ENCODE peak calls at places on chromosome 17, in four cellular contexts. G, N, A and M are unnamed samples.

GRCh38 chr17:75516255-75516618 is at the start of gene TSEN54:
- DNase-seq in G (peak), A (peak), N (peak), M (peak)

GRCh38 chr17:27559996-27560481 is 70.9 kb upstream of the LGALS9 start:
- DNase-seq in N (no peak), G (no peak), A (peak), M (peak)

GRCh38 chr17:2043785-2044184 is 2.0 kb downstream of the OVCA2 start:
- DNase-seq in N (no peak), A (no peak), G (no peak), M (no peak)

GRCh38 chr17:48486557-48486956 is 44.3 kb downstream of the HOXB1 start:
- DNase-seq in A (peak), G (no peak), N (no peak), M (no peak)

GRCh38 chr17:65483438-65483837 is 78.0 kb downstream of the AXIN2 start:
- DNase-seq in G (no peak), A (no peak), N (no peak), M (no peak)

GRCh38 chr17:1577657-1578428 is 15.3 kb upstream of the PITPNA start:
- DNase-seq in A (no peak), N (no peak), G (no peak), M (no peak)

GRCh38 chr17:53822764-53823163 is at the start of gene KIF2B:
- DNase-seq in N (no peak), G (no peak), A (no peak), M (no peak)

GRCh38 chr17:60896996-60897395 is 219.3 kb downstream of the BCAS3 start:
- DNase-seq in A (no peak), N (no peak), G (no peak), M (no peak)

GRCh38 chr17:18182978-18183333 is 672 bp upstream of the ALKBH5 start:
- DNase-seq in N (peak), G (peak), A (peak), M (peak)

GRCh38 chr17:30600830-30601494 is 123.8 kb downstream of the GOSR1 start:
- DNase-seq in A (peak), N (peak), G (no peak), M (peak)

GRCh38 chr17:41864837-41865595 is at the start of gene KLHL11:
- DNase-seq in N (peak), G (peak), A (peak), M (peak)

GRCh38 chr17:16439303-16439791 is 24.0 kb downstream of the TRPV2 start:
- DNase-seq in A (peak), N (no peak), G (no peak), M (no peak)

GRCh38 chr17:61395409-61395982 is 4.1 kb upstream of the TBX2 start:
- DNase-seq in A (no peak), G (no peak), N (no peak), M (no peak)

GRCh38 chr17:34703533-34703932 is 124.2 kb downstream of the TMEM132E start:
- DNase-seq in A (peak), N (peak), G (no peak), M (peak)

GRCh38 chr17:8128125-8128784 is 4.3 kb upstream of the HES7 start:
- DNase-seq in G (no peak), A (no peak), N (no peak), M (no peak)

GRCh38 chr17:44004077-44004760 is at the start of gene NAGS:
- DNase-seq in G (no peak), A (peak), N (peak), M (no peak)

GRCh38 chr17:76588182-76588581 is 2.5 kb upstream of the ST6GALNAC2 start:
- DNase-seq in N (no peak), A (no peak), G (no peak), M (no peak)

GRCh38 chr17:2400474-2400866 is 390 bp downstream of the MNT start:
- DNase-seq in G (peak), A (peak), N (no peak), M (peak)

GRCh38 chr17:55432358-55433028 is 10.9 kb upstream of the MMD start:
- DNase-seq in A (no peak), N (no peak), G (no peak), M (no peak)

GRCh38 chr17:47605006-47605405 is 44.7 kb upstream of the KPNB1 start:
- DNase-seq in G (no peak), A (no peak), N (no peak), M (no peak)

GRCh38 chr17:30332057-30332542 is 1.8 kb downstream of the TMIGD1 start:
- DNase-seq in G (peak), A (no peak), N (no peak), M (no peak)

GRCh38 chr17:34623856-34624766 is 44.7 kb downstream of the TMEM132E start:
- DNase-seq in N (peak), A (no peak), G (no peak), M (no peak)

GRCh38 chr17:36547776-36548175 is 3.1 kb downstream of the GGNBP2 start:
- DNase-seq in G (no peak), A (no peak), N (no peak), M (no peak)

GRCh38 chr17:57945999-57946797 is 9.0 kb downstream of the CUEDC1 start:
- DNase-seq in G (no peak), A (no peak), N (no peak), M (no peak)

GRCh38 chr17:50397919-50398285 is 579 bp upstream of the LRRC59 start:
- DNase-seq in G (no peak), N (peak), A (no peak), M (no peak)

GRCh38 chr17:4623249-4623648 is 18.2 kb downstream of the ALOX15 start:
- DNase-seq in G (no peak), A (no peak), N (no peak), M (no peak)

GRCh38 chr17:11855306-11855705 is 142.0 kb downstream of the ZNF18 start:
- DNase-seq in A (no peak), G (no peak), N (no peak), M (no peak)

GRCh38 chr17:81568416-81568815 is 16.3 kb upstream of the FAAP100 start:
- DNase-seq in G (no peak), N (no peak), A (no peak), M (no peak)

GRCh38 chr17:72120878-72121163 is at the start of gene SOX9:
- DNase-seq in N (peak), A (no peak), G (no peak), M (peak)

GRCh38 chr17:68344701-68345136 is 53.4 kb downstream of the ARSG start:
- DNase-seq in G (peak), N (no peak), A (no peak), M (no peak)

GRCh38 chr17:15265131-15265530 is at the start of gene PMP22:
- DNase-seq in A (no peak), G (no peak), N (no peak), M (no peak)

GRCh38 chr17:67594115-67594878 is 123.4 kb upstream of the NOL11 start:
- DNase-seq in G (no peak), A (no peak), N (peak), M (no peak)

GRCh38 chr17:17497065-17497844 is 1.1 kb upstream of the RASD1 start:
- DNase-seq in N (no peak), A (no peak), G (no peak), M (no peak)

GRCh38 chr17:6000426-6000825 is 69.8 kb upstream of the WSCD1 start:
- DNase-seq in A (no peak), G (no peak), N (no peak), M (no peak)

GRCh38 chr17:8312726-8313600 is 2.9 kb downstream of the ARHGEF15 start:
- DNase-seq in A (no peak), N (no peak), G (no peak), M (no peak)

GRCh38 chr17:78351449-78352006 is 8.3 kb downstream of the SOCS3 start:
- DNase-seq in N (no peak), A (no peak), G (no peak), M (no peak)